ENCODE peak calls at places on chromosome 6, in nine cellular contexts. One of them, this sample, is unnamed.
A peak's percentile ranks its signal among the peaks of the same experiment; 100 is the strongest.

GRCh38 chr6:35977308-35977707 is 47.1 kb downstream of the SLC26A8 start:
- ATAC-seq in lung: no peak
- ATAC-seq in heart left ventricle: no peak
- ATAC-seq in activated CD8-positive, alpha-beta T cell treated with anti-CD3 and anti-CD28 coated beads, Interleukin-2, amount 10 ng/mL, durations not matched to agents 7 days and 5 days: no peak
- ATAC-seq in HCT116: no peak
- ATAC-seq in A549: no peak
- ATAC-seq in left lobe of liver: peak; percentile 48
- ATAC-seq in T-helper 17 cell: no peak
- ATAC-seq in stimulated activated naive CD8-positive, alpha-beta T cell treated with anti-CD3 and anti-CD28 coated beads, Interleukin-15, Interleukin-2, amounts not matched to agents 100 U/mL and 50 U/mL, for 24 hours: no peak
- ATAC-seq in this sample: no peak

GRCh38 chr6:134508862-134509498 is 191.1 kb upstream of the SGK1 start:
- ATAC-seq in lung: no peak
- ATAC-seq in heart left ventricle: no peak
- ATAC-seq in activated CD8-positive, alpha-beta T cell treated with anti-CD3 and anti-CD28 coated beads, Interleukin-2, amount 10 ng/mL, durations not matched to agents 7 days and 5 days: no peak
- ATAC-seq in HCT116: no peak
- ATAC-seq in A549: no peak
- ATAC-seq in left lobe of liver: no peak
- ATAC-seq in T-helper 17 cell: no peak
- ATAC-seq in stimulated activated naive CD8-positive, alpha-beta T cell treated with anti-CD3 and anti-CD28 coated beads, Interleukin-15, Interleukin-2, amounts not matched to agents 100 U/mL and 50 U/mL, for 24 hours: no peak
- ATAC-seq in this sample: peak; percentile 54

GRCh38 chr6:121504227-121504626 is 68.8 kb downstream of the GJA1 start:
- ATAC-seq in lung: peak; percentile 82
- ATAC-seq in heart left ventricle: no peak
- ATAC-seq in activated CD8-positive, alpha-beta T cell treated with anti-CD3 and anti-CD28 coated beads, Interleukin-2, amount 10 ng/mL, durations not matched to agents 7 days and 5 days: no peak
- ATAC-seq in HCT116: no peak
- ATAC-seq in A549: peak; percentile 99
- ATAC-seq in left lobe of liver: no peak
- ATAC-seq in T-helper 17 cell: no peak
- ATAC-seq in stimulated activated naive CD8-positive, alpha-beta T cell treated with anti-CD3 and anti-CD28 coated beads, Interleukin-15, Interleukin-2, amounts not matched to agents 100 U/mL and 50 U/mL, for 24 hours: no peak
- ATAC-seq in this sample: peak; percentile 97

GRCh38 chr6:137983269-137983668 is 116.2 kb downstream of the TNFAIP3 start:
- ATAC-seq in lung: no peak
- ATAC-seq in heart left ventricle: no peak
- ATAC-seq in activated CD8-positive, alpha-beta T cell treated with anti-CD3 and anti-CD28 coated beads, Interleukin-2, amount 10 ng/mL, durations not matched to agents 7 days and 5 days: no peak
- ATAC-seq in HCT116: no peak
- ATAC-seq in A549: no peak
- ATAC-seq in left lobe of liver: no peak
- ATAC-seq in T-helper 17 cell: no peak
- ATAC-seq in stimulated activated naive CD8-positive, alpha-beta T cell treated with anti-CD3 and anti-CD28 coated beads, Interleukin-15, Interleukin-2, amounts not matched to agents 100 U/mL and 50 U/mL, for 24 hours: no peak
- ATAC-seq in this sample: no peak

GRCh38 chr6:56154076-56154475 is 93.3 kb downstream of the COL21A1 start:
- ATAC-seq in lung: no peak
- ATAC-seq in heart left ventricle: no peak
- ATAC-seq in activated CD8-positive, alpha-beta T cell treated with anti-CD3 and anti-CD28 coated beads, Interleukin-2, amount 10 ng/mL, durations not matched to agents 7 days and 5 days: no peak
- ATAC-seq in HCT116: no peak
- ATAC-seq in A549: no peak
- ATAC-seq in left lobe of liver: no peak
- ATAC-seq in T-helper 17 cell: no peak
- ATAC-seq in stimulated activated naive CD8-positive, alpha-beta T cell treated with anti-CD3 and anti-CD28 coated beads, Interleukin-15, Interleukin-2, amounts not matched to agents 100 U/mL and 50 U/mL, for 24 hours: no peak
- ATAC-seq in this sample: no peak

GRCh38 chr6:115750946-115751345 is 309.7 kb downstream of the FRK start:
- ATAC-seq in lung: no peak
- ATAC-seq in heart left ventricle: no peak
- ATAC-seq in activated CD8-positive, alpha-beta T cell treated with anti-CD3 and anti-CD28 coated beads, Interleukin-2, amount 10 ng/mL, durations not matched to agents 7 days and 5 days: no peak
- ATAC-seq in HCT116: no peak
- ATAC-seq in A549: no peak
- ATAC-seq in left lobe of liver: no peak
- ATAC-seq in T-helper 17 cell: no peak
- ATAC-seq in stimulated activated naive CD8-positive, alpha-beta T cell treated with anti-CD3 and anti-CD28 coated beads, Interleukin-15, Interleukin-2, amounts not matched to agents 100 U/mL and 50 U/mL, for 24 hours: no peak
- ATAC-seq in this sample: no peak

GRCh38 chr6:157498817-157499216 is 117.8 kb downstream of the ZDHHC14 start:
- ATAC-seq in lung: no peak
- ATAC-seq in heart left ventricle: no peak
- ATAC-seq in activated CD8-positive, alpha-beta T cell treated with anti-CD3 and anti-CD28 coated beads, Interleukin-2, amount 10 ng/mL, durations not matched to agents 7 days and 5 days: no peak
- ATAC-seq in HCT116: no peak
- ATAC-seq in A549: no peak
- ATAC-seq in left lobe of liver: no peak
- ATAC-seq in T-helper 17 cell: no peak
- ATAC-seq in stimulated activated naive CD8-positive, alpha-beta T cell treated with anti-CD3 and anti-CD28 coated beads, Interleukin-15, Interleukin-2, amounts not matched to agents 100 U/mL and 50 U/mL, for 24 hours: no peak
- ATAC-seq in this sample: no peak

GRCh38 chr6:29845405-29846006 is 17.9 kb downstream of the HLA-G start:
- ATAC-seq in lung: no peak
- ATAC-seq in heart left ventricle: no peak
- ATAC-seq in activated CD8-positive, alpha-beta T cell treated with anti-CD3 and anti-CD28 coated beads, Interleukin-2, amount 10 ng/mL, durations not matched to agents 7 days and 5 days: peak; percentile 23
- ATAC-seq in HCT116: peak; percentile 60
- ATAC-seq in A549: peak; percentile 17
- ATAC-seq in left lobe of liver: no peak
- ATAC-seq in T-helper 17 cell: peak; percentile 20
- ATAC-seq in stimulated activated naive CD8-positive, alpha-beta T cell treated with anti-CD3 and anti-CD28 coated beads, Interleukin-15, Interleukin-2, amounts not matched to agents 100 U/mL and 50 U/mL, for 24 hours: peak; percentile 75
- ATAC-seq in this sample: peak; percentile 93

GRCh38 chr6:17705428-17705777 is 1.3 kb downstream of the NUP153 start:
- ATAC-seq in lung: no peak
- ATAC-seq in heart left ventricle: peak; percentile 5
- ATAC-seq in activated CD8-positive, alpha-beta T cell treated with anti-CD3 and anti-CD28 coated beads, Interleukin-2, amount 10 ng/mL, durations not matched to agents 7 days and 5 days: no peak
- ATAC-seq in HCT116: peak; percentile 7
- ATAC-seq in A549: peak; percentile 37
- ATAC-seq in left lobe of liver: peak; percentile 38
- ATAC-seq in T-helper 17 cell: no peak
- ATAC-seq in stimulated activated naive CD8-positive, alpha-beta T cell treated with anti-CD3 and anti-CD28 coated beads, Interleukin-15, Interleukin-2, amounts not matched to agents 100 U/mL and 50 U/mL, for 24 hours: no peak
- ATAC-seq in this sample: no peak

This sample was measured in esophagus mucosa.